ENCODE peak calls at places on chromosome 1, in four cellular contexts. C, L, R and Q are unnamed samples.

GRCh38 chr1:81834921-81835698 is 34.4 kb downstream of the ADGRL2 start:
- DNase-seq in C (no peak), L (no peak), R (no peak), Q (no peak)

GRCh38 chr1:244603498-244603897 is 49.4 kb upstream of the DESI2 start:
- DNase-seq in C (peak), L (no peak), R (no peak), Q (no peak)

GRCh38 chr1:60921175-60921574 is 161.2 kb upstream of the NFIA start:
- DNase-seq in C (no peak), L (no peak), R (no peak), Q (no peak)

GRCh38 chr1:215128514-215128913 is 46.0 kb downstream of the KCNK2 start:
- DNase-seq in C (no peak), L (no peak), R (no peak), Q (no peak)

GRCh38 chr1:88454781-88455180 is 229.3 kb upstream of the PKN2 start:
- DNase-seq in C (no peak), L (no peak), R (no peak), Q (no peak)

GRCh38 chr1:2921970-2922686 is 99.1 kb upstream of the ACTRT2 start:
- DNase-seq in C (peak), L (no peak), R (no peak), Q (no peak)

GRCh38 chr1:1430114-1430982 is 5.1 kb upstream of the VWA1 start:
- DNase-seq in C (no peak), L (no peak), R (no peak), Q (no peak)

GRCh38 chr1:32963746-32964460 is 706 bp downstream of the RNF19B start:
- DNase-seq in C (peak), L (no peak), R (no peak), Q (peak)

GRCh38 chr1:30774550-30775432 is 17.2 kb upstream of the LAPTM5 start:
- DNase-seq in C (no peak), L (no peak), R (no peak), Q (no peak)

GRCh38 chr1:101291562-101292035 is 54.8 kb downstream of the S1PR1 start:
- DNase-seq in C (no peak), L (no peak), R (no peak), Q (no peak)

GRCh38 chr1:214463596-214463995 is 87.8 kb downstream of the PTPN14 start:
- DNase-seq in C (no peak), L (no peak), R (no peak), Q (no peak)

GRCh38 chr1:41268154-41268770 is 26.2 kb upstream of the SCMH1 start:
- DNase-seq in C (peak), L (peak), R (no peak), Q (peak)

GRCh38 chr1:110186558-110186957 is 23.6 kb upstream of the KCNC4 start:
- DNase-seq in C (no peak), L (no peak), R (no peak), Q (no peak)

GRCh38 chr1:20102875-20103274 is 16.5 kb downstream of the PLA2G2D start:
- DNase-seq in C (no peak), L (no peak), R (no peak), Q (no peak)

GRCh38 chr1:180123463-180123936 is 31.2 kb upstream of the QSOX1 start:
- DNase-seq in C (no peak), L (no peak), R (no peak), Q (no peak)

GRCh38 chr1:99963041-99963795 is 6.6 kb upstream of the SLC35A3 start:
- DNase-seq in C (no peak), L (no peak), R (no peak), Q (no peak)

GRCh38 chr1:209349372-209350324 is 233.9 kb upstream of the CAMK1G start:
- DNase-seq in C (no peak), L (no peak), R (no peak), Q (no peak)

GRCh38 chr1:112196731-112197130 is 199.3 kb upstream of the CTTNBP2NL start:
- DNase-seq in C (no peak), L (no peak), R (no peak), Q (no peak)

GRCh38 chr1:112196008-112196588 is 199.9 kb upstream of the CTTNBP2NL start:
- DNase-seq in C (no peak), L (no peak), R (no peak), Q (no peak)
- TF ChIP-seq POLR2A in C (no peak), L (no peak), R (no peak), Q (no peak)

GRCh38 chr1:168693197-168693871 is 35.7 kb downstream of the DPT start:
- DNase-seq in C (no peak), L (no peak), R (no peak), Q (no peak)
- TF ChIP-seq POLR2AphosphoS5 in C (no peak), L (no peak), R (no peak), Q (no peak)

GRCh38 chr1:151998611-151999362 is 5.1 kb upstream of the S100A10 start:
- DNase-seq in C (no peak), L (no peak), R (no peak), Q (no peak)

GRCh38 chr1:151994956-151995355 is 1.3 kb upstream of the S100A10 start:
- DNase-seq in C (no peak), L (no peak), R (no peak), Q (no peak)

GRCh38 chr1:151995774-151996173 is 2.1 kb upstream of the S100A10 start:
- DNase-seq in C (no peak), L (no peak), R (no peak), Q (no peak)

GRCh38 chr1:151993734-151994496 is at the start of gene S100A10:
- DNase-seq in C (peak), L (no peak), R (no peak), Q (no peak)

DNA sequence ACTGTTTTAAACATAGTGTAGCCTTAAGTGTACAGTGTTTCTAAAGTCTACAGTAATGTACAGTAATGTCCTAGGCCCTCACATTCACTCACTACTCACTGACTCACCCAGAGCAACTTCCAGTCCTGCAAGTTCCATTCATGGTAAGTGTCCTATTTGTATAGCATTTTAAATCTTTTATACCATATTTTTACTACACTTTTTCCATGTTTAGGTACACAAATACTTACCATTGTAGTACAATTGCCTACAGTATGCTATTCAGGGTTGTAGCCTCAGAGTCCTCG is 3.6 kb upstream of the S100A10 start:
- DNase-seq in C (no peak), L (no peak), R (no peak), Q (no peak)
- TF ChIP-seq TAF1 in C (no peak), L (no peak), R (no peak), Q (no peak)

GRCh38 chr1:34864759-34865158 is 5.2 kb upstream of the SMIM12 start:
- DNase-seq in C (no peak), L (no peak), R (no peak), Q (no peak)

GRCh38 chr1:34858901-34859441 is 578 bp downstream of the SMIM12 start:
- DNase-seq in C (peak), L (no peak), R (no peak), Q (no peak)

GRCh38 chr1:34856697-34857096 is 2.9 kb downstream of the SMIM12 start:
- DNase-seq in C (no peak), L (no peak), R (no peak), Q (no peak)

GRCh38 chr1:34863501-34863900 is 4.0 kb upstream of the SMIM12 start:
- DNase-seq in C (no peak), L (no peak), R (no peak), Q (no peak)

GRCh38 chr1:34859442-34860200 is at the start of gene SMIM12:
- DNase-seq in C (peak), L (peak), R (peak), Q (peak)
- TF ChIP-seq POLR2A in C (peak), L (peak), R (peak), Q (peak)

GRCh38 chr1:204267191-204267601 is 53.4 kb upstream of the GOLT1A start:
- DNase-seq in C (no peak), L (no peak), R (no peak), Q (no peak)

GRCh38 chr1:204264805-204265204 is 51.0 kb upstream of the GOLT1A start:
- DNase-seq in C (no peak), L (no peak), R (no peak), Q (no peak)

GRCh38 chr1:204265665-204266064 is 51.9 kb upstream of the GOLT1A start:
- DNase-seq in C (no peak), L (no peak), R (no peak), Q (no peak)

GRCh38 chr1:204268101-204268500 is 54.3 kb upstream of the GOLT1A start:
- DNase-seq in C (no peak), L (no peak), R (no peak), Q (no peak)

DNA sequence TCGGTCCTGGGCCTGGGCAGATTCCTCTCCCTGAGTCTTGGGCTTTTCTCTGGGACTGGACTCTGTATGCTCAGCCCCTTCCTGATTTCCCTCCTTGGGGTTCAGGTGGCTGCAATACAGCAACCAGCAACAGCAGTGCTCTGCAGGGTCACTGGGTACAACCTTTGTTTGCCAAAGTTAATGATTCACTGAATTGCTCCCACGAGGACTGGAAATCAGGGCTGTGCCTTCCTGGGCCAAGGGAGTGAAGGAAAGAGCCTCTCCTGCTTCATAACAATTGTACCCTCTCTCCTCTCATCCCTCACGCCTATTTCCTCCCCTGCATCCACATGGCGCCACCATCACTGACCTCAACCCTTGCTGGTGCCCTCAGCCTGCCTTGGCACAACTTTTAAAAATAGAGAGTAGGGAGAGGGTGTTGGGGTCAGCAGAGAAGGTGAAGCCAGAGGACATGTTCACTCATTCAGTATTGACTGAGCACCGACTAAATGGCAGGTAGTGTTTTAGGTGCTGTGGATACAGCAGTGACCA is 52.8 kb upstream of the GOLT1A start:
- DNase-seq in C (no peak), L (no peak), R (no peak), Q (no peak)
- TF ChIP-seq POLR2AphosphoS5 in C (no peak), L (no peak), R (no peak), Q (no peak)